ENCODE peak calls at places on chromosomes 1 and 21, in six cellular contexts. F, L, X, U, P and R are unnamed samples.

GRCh38 chr1:225572422-225572821 is 80.5 kb downstream of the ENAH start:
- DNase-seq in P (no peak), L (no peak), X (no peak), U (no peak), F (no peak), R (no peak)

GRCh38 chr1:66564250-66564649 is 30.3 kb downstream of the SGIP1 start:
- DNase-seq in U (no peak), X (no peak), F (no peak), P (peak), L (no peak), R (peak)

GRCh38 chr1:53116933-53117332 is 25.5 kb downstream of the SLC1A7 start:
- DNase-seq in P (no peak), U (no peak), L (no peak), F (no peak), X (no peak), R (no peak)

GRCh38 chr1:201562257-201562656 is 23.3 kb downstream of the NAV1 start:
- DNase-seq in F (no peak), P (no peak), L (no peak), U (no peak), X (no peak), R (no peak)

GRCh38 chr1:7680791-7681165 is 90.3 kb upstream of the VAMP3 start:
- DNase-seq in P (no peak), X (no peak), F (no peak), L (peak), U (no peak), R (no peak)

GRCh38 chr1:198910816-198911215 is 272.0 kb downstream of the PTPRC start:
- DNase-seq in X (no peak), L (no peak), F (no peak), U (no peak), P (no peak), R (no peak)

GRCh38 chr1:185998391-185998790 is 264.2 kb downstream of the HMCN1 start:
- DNase-seq in X (peak), P (no peak), U (no peak), L (no peak), F (no peak), R (no peak)

GRCh38 chr1:182974792-182975191 is 21.8 kb upstream of the SHCBP1L start:
- DNase-seq in F (no peak), L (no peak), X (no peak), U (no peak), P (no peak), R (no peak)

GRCh38 chr1:112896783-112897182 is 59.2 kb downstream of the SLC16A1 start:
- DNase-seq in P (no peak), F (no peak), U (no peak), L (no peak), X (no peak), R (no peak)

GRCh38 chr21:27578741-27579265 is 611.9 kb upstream of the ADAMTS5 start:
- DNase-seq in P (no peak), X (no peak), U (no peak), F (no peak), L (no peak), R (no peak)

GRCh38 chr1:15220825-15221431 is 26.1 kb upstream of the FHAD1 start:
- DNase-seq in F (no peak), P (no peak), L (no peak), X (no peak), U (no peak), R (peak)

GRCh38 chr1:233945573-233945972 is 41.1 kb downstream of the SLC35F3 start:
- DNase-seq in L (no peak), X (no peak), F (no peak), U (peak), P (peak), R (no peak)

GRCh38 chr1:226403522-226404034 is 4.3 kb downstream of the PARP1 start:
- DNase-seq in P (no peak), U (no peak), F (no peak), X (peak), L (no peak), R (no peak)

GRCh38 chr1:168933143-168933840 is 173.2 kb upstream of the ATP1B1 start:
- DNase-seq in X (no peak), F (no peak), L (no peak), P (no peak), U (no peak), R (no peak)

GRCh38 chr1:186094170-186094569 is 280.9 kb downstream of the TPR start:
- DNase-seq in X (no peak), U (no peak), F (no peak), P (no peak), L (no peak), R (no peak)

GRCh38 chr1:58528518-58528917 is 18.0 kb downstream of the OMA1 start:
- DNase-seq in L (no peak), P (no peak), X (no peak), U (no peak), F (no peak), R (no peak)

GRCh38 chr1:119549719-119550141 is 42.7 kb downstream of the HSD3B1 start:
- DNase-seq in X (peak), P (peak), F (peak), U (no peak), L (peak), R (peak)

GRCh38 chr21:30227633-30228404 is 11.9 kb upstream of the CLDN8 start:
- DNase-seq in X (peak), L (no peak), U (no peak), F (no peak), P (no peak), R (no peak)

GRCh38 chr1:212958175-212958574 is 7.8 kb downstream of the VASH2 start:
- DNase-seq in U (no peak), P (no peak), F (no peak), X (peak), L (no peak), R (no peak)

GRCh38 chr1:59432531-59433439 is 135.9 kb downstream of the FGGY start:
- DNase-seq in X (no peak), F (no peak), U (peak), P (no peak), L (no peak), R (peak)

GRCh38 chr21:26804895-26805609 is 40.2 kb downstream of the ADAMTS1 start:
- DNase-seq in X (no peak), L (no peak), P (no peak), F (no peak), U (no peak), R (no peak)

GRCh38 chr1:228647523-228648444 is 87.5 kb upstream of the RHOU start:
- DNase-seq in L (peak), U (no peak), X (peak), P (peak), F (peak), R (peak)

GRCh38 chr1:5650283-5651026 is 341.8 kb downstream of the NPHP4 start:
- DNase-seq in P (no peak), X (no peak), U (no peak), L (no peak), F (no peak), R (no peak)

GRCh38 chr21:39849014-39849655 is 18.1 kb upstream of the PCP4 start:
- DNase-seq in X (no peak), F (no peak), L (no peak), U (no peak), P (no peak), R (no peak)

GRCh38 chr1:226529891-226530290 is 18.7 kb upstream of the STUM start:
- DNase-seq in L (no peak), X (no peak), P (no peak), U (no peak), F (no peak), R (no peak)

GRCh38 chr1:185409763-185410528 is 92.9 kb upstream of the IVNS1ABP start:
- DNase-seq in U (no peak), P (no peak), F (no peak), L (no peak), X (no peak), R (no peak)

GRCh38 chr1:100506221-100506620 is 31.7 kb upstream of the GPR88 start:
- DNase-seq in X (no peak), F (no peak), P (no peak), U (no peak), L (no peak), R (no peak)

GRCh38 chr1:31483012-31483946 is 70.3 kb downstream of the SERINC2 start:
- DNase-seq in F (no peak), P (no peak), U (peak), X (peak), L (no peak), R (no peak)

GRCh38 chr1:14626869-14627607 is 28.6 kb downstream of the KAZN start:
- DNase-seq in P (no peak), L (no peak), U (no peak), X (peak), F (no peak), R (no peak)

GRCh38 chr1:56190975-56191768 is 388.2 kb downstream of the PLPP3 start:
- DNase-seq in X (no peak), U (no peak), L (no peak), P (no peak), F (no peak), R (peak)
- TF ChIP-seq ZNF274 in X (no peak), U (no peak), L (no peak), P (no peak), F (no peak), R (no peak)

DNA sequence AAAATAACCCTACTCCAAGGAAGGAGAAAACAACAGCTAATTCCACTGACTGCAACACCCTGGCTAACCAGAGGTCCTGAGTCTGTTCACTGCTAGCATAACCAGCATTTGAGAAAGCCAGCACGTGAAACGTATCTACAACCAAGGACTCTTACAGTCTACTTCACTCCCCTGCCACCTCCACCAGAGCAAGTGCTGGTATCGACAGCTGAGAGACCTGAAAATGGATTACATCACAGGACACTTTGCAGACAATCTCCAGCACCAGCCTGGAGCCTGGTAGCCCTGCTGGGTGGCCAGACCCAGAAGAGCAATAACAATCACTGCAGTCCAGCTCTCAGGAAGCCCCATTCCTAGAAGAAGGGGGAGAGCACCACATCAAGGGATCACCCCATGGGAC is 179.8 kb downstream of the COL24A1 start:
- DNase-seq in L (no peak), X (no peak), U (no peak), P (no peak), F (no peak), R (no peak)
- TF ChIP-seq ZNF274 in L (no peak), X (no peak), U (no peak), P (no peak), F (no peak), R (no peak)

GRCh38 chr1:44146536-44147361 is 5.3 kb upstream of the KLF18 start:
- DNase-seq in U (no peak), F (no peak), X (no peak), L (peak), P (no peak), R (no peak)
- TF ChIP-seq ZNF274 in U (no peak), F (no peak), X (no peak), L (no peak), P (no peak), R (no peak)

GRCh38 chr21:15953551-15954116 is 223.9 kb downstream of the USP25 start:
- DNase-seq in L (no peak), U (no peak), X (no peak), P (no peak), F (no peak), R (no peak)
- TF ChIP-seq ZNF274 in L (no peak), U (no peak), X (no peak), P (no peak), F (no peak), R (no peak)

DNA sequence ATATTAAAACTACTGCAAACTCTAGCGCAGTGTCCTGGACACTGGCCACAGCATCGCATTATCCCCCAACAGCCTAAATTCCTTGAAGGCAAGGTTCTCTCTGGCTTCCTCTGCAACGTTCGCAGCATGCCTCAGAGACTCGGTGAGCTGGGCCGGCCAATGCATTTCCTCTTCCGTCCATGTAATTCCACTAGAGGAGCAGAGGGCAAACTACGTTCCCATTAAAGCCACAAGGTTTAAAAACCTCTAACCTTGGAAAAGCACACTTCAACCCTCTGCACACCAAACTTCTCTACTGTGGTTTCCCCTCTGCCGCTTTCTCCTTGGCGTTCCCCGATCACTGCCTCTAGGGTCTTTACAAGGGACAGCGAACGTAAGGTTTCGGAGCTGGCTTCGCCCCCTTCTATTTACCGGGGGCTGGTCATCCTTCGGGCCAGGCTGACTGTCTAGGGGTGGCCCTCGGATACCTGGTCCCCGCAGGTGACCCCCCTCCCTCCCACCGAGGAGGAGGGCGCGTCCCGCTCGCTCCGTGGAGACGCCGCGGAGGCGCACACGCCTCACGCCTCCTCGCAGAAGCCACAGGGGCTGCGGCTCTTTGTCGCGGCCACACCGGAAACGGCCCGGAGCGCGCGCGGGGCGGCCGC is 451 bp upstream of the SMYD2 start:
- DNase-seq in P (no peak), U (no peak), L (peak), X (peak), F (no peak), R (peak)
- TF ChIP-seq ZNF274 in P (no peak), U (no peak), L (no peak), X (no peak), F (no peak), R (peak)

DNA sequence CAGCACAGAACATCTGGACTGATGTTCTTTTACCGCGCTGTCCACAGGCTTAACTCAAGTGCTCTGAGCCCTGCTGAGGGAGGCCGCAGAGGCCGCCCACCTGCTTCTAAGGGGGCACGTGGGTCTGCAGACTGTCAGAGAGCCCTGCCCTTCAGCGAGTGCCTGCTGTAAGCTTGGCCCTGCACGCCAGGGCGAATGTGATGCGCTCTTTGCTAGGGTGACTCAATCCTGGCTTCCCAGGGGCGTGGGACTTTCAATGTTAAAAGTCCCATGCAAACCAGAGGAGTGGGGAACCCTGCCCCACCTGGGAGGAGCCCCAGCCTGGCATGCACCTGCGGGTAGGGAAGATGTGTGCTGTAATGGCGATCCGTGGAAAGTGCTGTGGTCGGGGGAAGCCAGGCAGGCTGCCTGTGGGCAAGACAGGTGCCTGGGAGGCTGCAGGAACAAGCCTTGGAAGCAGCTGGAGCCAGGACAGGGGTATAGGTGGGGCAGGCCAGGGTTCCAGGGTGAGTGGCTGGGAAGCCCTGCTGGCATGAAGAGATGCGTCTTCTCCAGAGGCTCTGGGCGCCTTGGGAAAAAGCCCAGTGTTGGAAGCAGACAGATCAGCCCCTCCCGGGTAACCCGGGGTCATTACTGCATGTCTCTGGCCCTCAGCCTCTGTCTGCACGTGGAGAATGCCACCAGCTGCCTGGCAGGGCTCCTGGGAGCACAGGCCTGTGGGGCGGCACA is 592 bp upstream of the PANK4 start:
- DNase-seq in F (no peak), P (no peak), L (no peak), U (peak), X (peak), R (no peak)
- TF ChIP-seq ZNF274 in F (no peak), P (no peak), L (no peak), U (no peak), X (no peak), R (no peak)